ENCODE peak calls at places on chromosomes 5 and 9, in seven cellular contexts. S is mucosa of descending colon, M is NCI-H2081, P is sciatic nerve, Z is tibial artery, E is COLO829, Y is cardiac septum. K is an unnamed sample.

GRCh38 chr9:34338664-34339063 is 9.3 kb downstream of the NUDT2 start:
- DNase-seq in S (no peak), E (no peak), M (no peak), Y (no peak), P (no peak), Z (no peak), K (no peak)

GRCh38 chr5:141598389-141599360 is 20.1 kb downstream of the DIAPH1 start:
- DNase-seq in Z (no peak), M (no peak), Y (no peak), P (no peak), S (no peak), E (no peak), K (no peak)

GRCh38 chr9:35981704-35982103 is 23.8 kb upstream of the OR2S2 start:
- DNase-seq in P (no peak), M (no peak), Y (no peak), S (no peak), Z (no peak), E (no peak), K (no peak)

GRCh38 chr9:136840877-136841645 is 1.2 kb upstream of the AJM1 start:
- DNase-seq in P (no peak), E (peak; percentile 23), M (peak; percentile 87), S (peak; percentile 81), Z (no peak), Y (no peak), K (no peak)

GRCh38 chr5:31470608-31471007 is 61.3 kb downstream of the DROSHA start:
- DNase-seq in M (no peak), Y (no peak), S (peak; percentile 19), Z (peak; percentile 67), E (no peak), P (peak; percentile 68), K (no peak)

GRCh38 chr5:166503506-166503905 is 1787.9 kb upstream of the WWC1 start:
- DNase-seq in M (no peak), E (no peak), S (no peak), Z (no peak), P (no peak), Y (no peak), K (no peak)

GRCh38 chr9:114271556-114272510 is 51.1 kb upstream of the ORM1 start:
- DNase-seq in P (no peak), E (peak; percentile 38), Z (peak; percentile 35), Y (peak; percentile 31), M (no peak), S (peak; percentile 47), K (no peak)

GRCh38 chr5:33530183-33530962 is 89.6 kb downstream of the TARS1 start:
- DNase-seq in S (no peak), M (no peak), Y (no peak), E (no peak), Z (no peak), P (no peak), K (no peak)

GRCh38 chr9:123412171-123412820 is 56.3 kb downstream of the CRB2 start:
- DNase-seq in S (no peak), M (no peak), Z (no peak), E (no peak), Y (no peak), P (no peak), K (no peak)

GRCh38 chr9:134689320-134690181 is 47.9 kb downstream of the COL5A1 start:
- DNase-seq in Z (peak; percentile 89), Y (peak; percentile 84), E (peak; percentile 75), S (peak; percentile 67), M (no peak), P (peak; percentile 85), K (no peak)

GRCh38 chr5:113748403-113748802 is 234.9 kb downstream of the YTHDC2 start:
- DNase-seq in Y (no peak), S (no peak), P (no peak), Z (no peak), M (no peak), E (no peak), K (no peak)

GRCh38 chr5:94691947-94692346 is 73.5 kb downstream of the SLF1 start:
- DNase-seq in P (no peak), M (peak; percentile 8), Y (no peak), S (no peak), E (no peak), Z (no peak), K (no peak)

GRCh38 chr9:4973246-4973645 is 11.8 kb upstream of the JAK2 start:
- DNase-seq in M (no peak), S (no peak), Y (no peak), E (no peak), P (no peak), Z (no peak), K (no peak)

GRCh38 chr9:113349044-113349433 is 302 bp upstream of the BSPRY start:
- DNase-seq in E (no peak), Y (no peak), S (no peak), M (no peak), Z (no peak), P (no peak), K (no peak)

GRCh38 chr9:86859056-86859455 is 88.2 kb downstream of the GAS1 start:
- DNase-seq in P (no peak), Z (no peak), M (no peak), Y (no peak), E (no peak), S (no peak), K (no peak)

GRCh38 chr5:128259530-128260145 is 176.1 kb downstream of the SLC12A2 start:
- DNase-seq in Y (no peak), S (no peak), M (no peak), Z (no peak), P (no peak), E (peak; percentile 87), K (no peak)

GRCh38 chr9:73370053-73370452 is 218.4 kb downstream of the ANXA1 start:
- DNase-seq in M (no peak), Z (no peak), P (no peak), E (peak; percentile 67), S (no peak), Y (no peak), K (no peak)

GRCh38 chr5:116561658-116562057 is 13.0 kb downstream of the SEMA6A start:
- DNase-seq in P (no peak), Z (no peak), S (no peak), M (no peak), Y (no peak), E (no peak), K (no peak)

GRCh38 chr5:2184024-2184362 is 301.3 kb upstream of the IRX4 start:
- DNase-seq in S (no peak), M (no peak), P (no peak), Z (no peak), E (no peak), Y (no peak), K (peak; percentile 36)

GRCh38 chr9:134167530-134167931 is 3.2 kb upstream of the RNU6ATAC start:
- DNase-seq in S (no peak), M (no peak), P (no peak), Z (no peak), Y (no peak), E (peak; percentile 61), K (no peak)

GRCh38 chr5:174736351-174736721 is 12.0 kb downstream of the MSX2 start:
- DNase-seq in M (no peak), Y (no peak), P (no peak), Z (no peak), S (no peak), E (no peak), K (no peak)

GRCh38 chr9:133532937-133533668 is 1.4 kb upstream of the ADAMTSL2 start:
- DNase-seq in P (peak; percentile 75), M (peak; percentile 74), Z (no peak), Y (no peak), S (peak; percentile 88), E (no peak), K (no peak)

GRCh38 chr5:4942831-4943178 is 197.3 kb upstream of the ADAMTS16 start:
- DNase-seq in S (no peak), Y (no peak), M (no peak), E (no peak), P (no peak), Z (no peak), K (no peak)

K was measured in coronary artery.